ENCODE peak calls at places on chromosomes 2 and 18, in nine cellular contexts. M is ovary, V is H1, L is adrenal gland, H is IMR-90, C is upper lobe of left lung, B is A549, I is GM12891, D is tibial nerve. E is an unnamed sample.

GRCh38 chr18:4807495-4808293 is 352.6 kb upstream of the DLGAP1 start:
- DNase-seq in M (no peak), V (no peak), L (no peak), H (no peak), C (no peak), B (no peak), I (no peak), D (no peak), E (no peak)

GRCh38 chr18:46731316-46731715 is 25.5 kb downstream of the ST8SIA5 start:
- DNase-seq in M (no peak), V (no peak), L (no peak), H (no peak), C (no peak), B (no peak), I (no peak), D (no peak), E (no peak)

GRCh38 chr2:181781082-181781786 is 100.9 kb upstream of the NEUROD1 start:
- DNase-seq in M (no peak), V (no peak), L (no peak), H (no peak), C (no peak), B (no peak), I (no peak), D (no peak), E (no peak)

GRCh38 chr2:86764661-86765307 is 25.9 kb downstream of the CD8A start:
- DNase-seq in M (no peak), V (no peak), L (peak; percentile 33), H (peak; percentile 49), C (no peak), B (peak; percentile 55), I (peak; percentile 17), D (no peak), E (no peak)

GRCh38 chr2:110854355-110855081 is 122.1 kb downstream of the ACOXL start:
- DNase-seq in M (no peak), V (no peak), L (no peak), H (no peak), C (no peak), B (peak; percentile 16), I (no peak), D (no peak), E (peak; percentile 18)

GRCh38 chr2:11082880-11083279 is 72.4 kb upstream of the SLC66A3 start:
- DNase-seq in M (no peak), V (no peak), L (no peak), H (peak; percentile 12), C (no peak), B (no peak), I (no peak), D (no peak), E (no peak)

GRCh38 chr2:237097911-237098702 is 12.4 kb downstream of the COPS8 start:
- DNase-seq in M (no peak), V (no peak), L (no peak), H (peak; percentile 95), C (no peak), B (peak; percentile 31), I (no peak), D (no peak), E (peak; percentile 46)

GRCh38 chr18:4004176-4004829 is 450.8 kb downstream of the DLGAP1 start:
- DNase-seq in M (no peak), V (no peak), L (no peak), H (peak; percentile 51), C (no peak), B (no peak), I (no peak), D (no peak), E (no peak)

GRCh38 chr2:71780162-71780561 is 326.8 kb downstream of the DYSF start:
- DNase-seq in M (no peak), V (no peak), L (no peak), H (no peak), C (no peak), B (no peak), I (no peak), D (no peak), E (no peak)

GRCh38 chr18:49988733-49989132 is 175.4 kb upstream of the ACAA2 start:
- DNase-seq in M (no peak), V (no peak), L (no peak), H (no peak), C (no peak), B (no peak), I (no peak), D (no peak), E (no peak)

GRCh38 chr18:50218432-50219197 is 23.7 kb upstream of the MYO5B start:
- DNase-seq in M (no peak), V (no peak), L (peak; percentile 54), H (peak; percentile 14), C (peak; percentile 22), B (no peak), I (no peak), D (no peak), E (no peak)

GRCh38 chr18:2985628-2986027 is 27.3 kb downstream of the LPIN2 start:
- DNase-seq in M (no peak), V (no peak), L (no peak), H (peak; percentile 54), C (no peak), B (no peak), I (no peak), D (no peak), E (no peak)

GRCh38 chr18:26133652-26134051 is at the start of gene PSMA8:
- DNase-seq in M (peak; percentile 12), V (peak; percentile 23), L (peak; percentile 2), H (no peak), C (no peak), B (no peak), I (peak; percentile 40), D (no peak), E (no peak)
- TF ChIP-seq POLR2A in M (no peak), V (no peak), L (no peak), H (no peak), C (no peak), B (no peak), I (peak; percentile 82), D (no peak), E (no peak)

GRCh38 chr2:37156857-37157714 is at the start of gene EIF2AK2:
- DNase-seq in M (peak; percentile 81), V (no peak), L (peak; percentile 92), H (peak; percentile 76), C (peak; percentile 89), B (peak; percentile 99), I (peak; percentile 95), D (peak; percentile 70), E (peak; percentile 92)
- TF ChIP-seq POLR2A in M (peak; percentile 20), V (peak; percentile 54), L (peak; percentile 68), H (no peak), C (peak; percentile 59), B (peak; percentile 51), I (no peak), D (no peak), E (peak; percentile 3)

DNA sequence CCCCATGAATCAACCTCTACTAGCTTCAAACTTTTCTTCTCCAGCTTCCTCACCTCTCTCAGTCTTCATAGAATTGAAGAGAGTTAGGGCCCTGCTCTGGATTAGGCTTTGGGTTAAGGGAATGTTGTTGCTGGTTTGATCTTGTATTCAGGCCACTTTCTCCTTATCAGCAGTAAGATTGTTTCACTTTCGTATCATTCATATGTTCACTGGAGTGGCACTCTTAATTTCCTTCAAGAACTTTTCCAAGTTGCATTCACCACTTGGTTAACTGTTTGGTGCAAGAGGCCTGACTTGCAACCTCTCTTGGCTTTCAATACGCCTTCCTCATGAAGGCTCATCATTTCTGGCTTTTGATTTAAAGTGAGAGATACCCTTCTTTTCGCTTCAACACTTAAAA is 22.8 kb downstream of the OXER1 start:
- DNase-seq in M (no peak), V (no peak), L (no peak), H (no peak), C (no peak), B (no peak), I (no peak), D (no peak), E (no peak)
- TF ChIP-seq POLR2A in M (no peak), V (no peak), L (no peak), H (no peak), C (no peak), B (no peak), I (no peak), D (no peak), E (no peak)

GRCh38 chr2:100820346-100821254 is 661 bp downstream of the NPAS2 start:
- DNase-seq in M (no peak), V (no peak), L (no peak), H (no peak), C (no peak), B (no peak), I (no peak), D (no peak), E (no peak)

GRCh38 chr2:100817388-100817985 is 2.5 kb upstream of the NPAS2 start:
- DNase-seq in M (no peak), V (no peak), L (no peak), H (no peak), C (no peak), B (no peak), I (no peak), D (no peak), E (no peak)

GRCh38 chr2:100819365-100820345 is at the start of gene NPAS2:
- DNase-seq in M (no peak), V (no peak), L (peak; percentile 52), H (peak; percentile 46), C (peak; percentile 37), B (peak; percentile 47), I (no peak), D (peak; percentile 15), E (peak; percentile 71)

GRCh38 chr2:100818003-100818605 is 1.8 kb upstream of the NPAS2 start:
- DNase-seq in M (no peak), V (no peak), L (no peak), H (peak; percentile 29), C (peak; percentile 39), B (peak; percentile 32), I (no peak), D (peak; percentile 26), E (no peak)

GRCh38 chr2:100818606-100819364 is 1.2 kb upstream of the NPAS2 start:
- DNase-seq in M (peak; percentile 24), V (no peak), L (peak; percentile 84), H (peak; percentile 72), C (peak; percentile 72), B (peak; percentile 62), I (no peak), D (peak; percentile 39), E (peak; percentile 58)
- TF ChIP-seq POLR2A in M (peak; percentile 14), V (no peak), L (peak; percentile 48), H (no peak), C (no peak), B (peak; percentile 2), I (no peak), D (no peak), E (no peak)

DNA sequence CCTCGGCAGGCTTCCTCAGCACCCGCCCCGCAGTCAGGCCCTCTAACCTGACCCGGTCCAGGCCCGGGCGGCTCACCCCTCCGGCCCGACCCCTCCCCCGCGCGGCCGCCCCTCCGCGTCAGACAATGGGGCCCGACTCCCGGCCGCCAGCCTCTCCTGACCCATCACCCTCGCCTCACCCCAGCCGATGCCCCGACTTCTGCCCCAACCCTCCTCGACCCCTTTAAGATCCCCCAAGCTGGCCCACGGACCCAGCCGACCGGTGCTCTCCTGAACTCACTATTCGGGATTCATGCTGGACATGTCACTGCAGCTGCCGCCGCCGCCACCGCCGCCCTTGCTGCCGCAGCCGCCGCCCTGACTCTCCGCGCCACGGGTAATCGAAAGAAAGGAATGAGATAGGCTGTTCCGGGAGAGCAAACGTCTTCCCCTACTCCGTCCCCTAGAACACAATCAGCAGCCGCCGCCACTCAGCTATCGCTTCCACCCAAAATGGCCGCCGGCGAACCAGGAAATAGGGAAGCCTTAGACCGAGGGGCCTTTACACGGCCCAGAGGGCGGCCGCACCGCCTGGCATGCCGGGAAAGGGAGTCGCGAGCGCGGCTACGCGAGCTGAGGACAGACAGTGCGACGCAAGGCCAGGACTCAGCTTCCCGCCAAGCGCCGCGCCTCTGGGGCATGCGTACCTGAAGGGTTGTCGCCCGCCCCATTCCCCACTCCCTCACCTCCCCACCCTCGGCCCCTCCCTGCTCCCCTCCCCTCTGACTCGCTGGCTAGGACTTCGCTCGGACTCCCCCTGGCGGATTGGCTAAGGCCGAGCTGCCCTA is at the start of gene RAB1A:
- DNase-seq in M (peak; percentile 100), V (peak; percentile 100), L (peak; percentile 99), H (peak; percentile 100), C (peak; percentile 100), B (peak; percentile 96), I (peak; percentile 96), D (peak; percentile 98), E (peak; percentile 97)
- TF ChIP-seq POLR2A in M (peak; percentile 96), V (no peak), L (peak; percentile 91), H (peak; percentile 93), C (peak; percentile 95), B (peak; percentile 78), I (peak; percentile 82), D (peak; percentile 97), E (peak; percentile 65)

E was measured in H54.